ENCODE peak calls at places on chromosome X, in ten cellular contexts. One of them, this sample, is unnamed.

GRCh38 chrX:153934473-153935325 is at the start of gene NAA10:
- DNase-seq in NCI-H2029: peak; percentile 61
- DNase-seq in ELR: peak; percentile 79
- DNase-seq in CD8-positive, alpha-beta T cell: peak; percentile 23
- DNase-seq in CD8-positive, alpha-beta memory T cell: peak; percentile 53
- DNase-seq in skeletal muscle cell: no peak
- DNase-seq in neural crest cell: no peak
- DNase-seq in activated naive CD8-positive, alpha-beta T cell treated with anti-CD3 and anti-CD28 coated beads, Interleukin-2, amount 50 U/mL, for 24 hours: peak; percentile 65
- DNase-seq in renal cortical epithelial cell: peak; percentile 21
- DNase-seq in head of caudate nucleus: peak; percentile 76
- DNase-seq in this sample: no peak

GRCh38 chrX:24561121-24561520 is 86.0 kb downstream of the PCYT1B start:
- DNase-seq in NCI-H2029: no peak
- DNase-seq in ELR: peak; percentile 52
- DNase-seq in CD8-positive, alpha-beta T cell: no peak
- DNase-seq in CD8-positive, alpha-beta memory T cell: no peak
- DNase-seq in skeletal muscle cell: no peak
- DNase-seq in neural crest cell: no peak
- DNase-seq in activated naive CD8-positive, alpha-beta T cell treated with anti-CD3 and anti-CD28 coated beads, Interleukin-2, amount 50 U/mL, for 24 hours: no peak
- DNase-seq in renal cortical epithelial cell: peak; percentile 1
- DNase-seq in head of caudate nucleus: no peak
- DNase-seq in this sample: no peak

GRCh38 chrX:29143356-29143755 is 556.1 kb downstream of the IL1RAPL1 start:
- DNase-seq in NCI-H2029: no peak
- DNase-seq in ELR: peak; percentile 17
- DNase-seq in CD8-positive, alpha-beta T cell: no peak
- DNase-seq in CD8-positive, alpha-beta memory T cell: no peak
- DNase-seq in skeletal muscle cell: no peak
- DNase-seq in neural crest cell: no peak
- DNase-seq in activated naive CD8-positive, alpha-beta T cell treated with anti-CD3 and anti-CD28 coated beads, Interleukin-2, amount 50 U/mL, for 24 hours: no peak
- DNase-seq in renal cortical epithelial cell: no peak
- DNase-seq in head of caudate nucleus: no peak
- DNase-seq in this sample: no peak

GRCh38 chrX:65668362-65669310 is 1.2 kb downstream of the MSN start:
- DNase-seq in NCI-H2029: peak; percentile 22
- DNase-seq in ELR: peak; percentile 82
- DNase-seq in CD8-positive, alpha-beta T cell: peak; percentile 42
- DNase-seq in CD8-positive, alpha-beta memory T cell: peak; percentile 57
- DNase-seq in skeletal muscle cell: peak; percentile 48
- DNase-seq in neural crest cell: peak; percentile 2
- DNase-seq in activated naive CD8-positive, alpha-beta T cell treated with anti-CD3 and anti-CD28 coated beads, Interleukin-2, amount 50 U/mL, for 24 hours: peak; percentile 44
- DNase-seq in renal cortical epithelial cell: peak; percentile 63
- DNase-seq in head of caudate nucleus: peak; percentile 42
- DNase-seq in this sample: no peak

GRCh38 chrX:2710041-2710471 is 19.0 kb downstream of the CD99 start:
- DNase-seq in NCI-H2029: no peak
- DNase-seq in ELR: peak; percentile 89
- DNase-seq in CD8-positive, alpha-beta T cell: no peak
- DNase-seq in CD8-positive, alpha-beta memory T cell: peak; percentile 19
- DNase-seq in skeletal muscle cell: no peak
- DNase-seq in neural crest cell: no peak
- DNase-seq in activated naive CD8-positive, alpha-beta T cell treated with anti-CD3 and anti-CD28 coated beads, Interleukin-2, amount 50 U/mL, for 24 hours: peak; percentile 43
- DNase-seq in renal cortical epithelial cell: peak; percentile 81
- DNase-seq in head of caudate nucleus: no peak
- DNase-seq in this sample: no peak

GRCh38 chrX:134753185-134754008 is 95.1 kb upstream of the PLAC1 start:
- DNase-seq in NCI-H2029: no peak
- DNase-seq in ELR: peak; percentile 53
- DNase-seq in CD8-positive, alpha-beta T cell: no peak
- DNase-seq in CD8-positive, alpha-beta memory T cell: no peak
- DNase-seq in skeletal muscle cell: no peak
- DNase-seq in neural crest cell: no peak
- DNase-seq in activated naive CD8-positive, alpha-beta T cell treated with anti-CD3 and anti-CD28 coated beads, Interleukin-2, amount 50 U/mL, for 24 hours: no peak
- DNase-seq in renal cortical epithelial cell: peak; percentile 67
- DNase-seq in head of caudate nucleus: no peak
- DNase-seq in this sample: no peak

GRCh38 chrX:13432776-13433605 is 113.1 kb upstream of the ATXN3L start:
- DNase-seq in NCI-H2029: no peak
- DNase-seq in ELR: peak; percentile 41
- DNase-seq in CD8-positive, alpha-beta T cell: no peak
- DNase-seq in CD8-positive, alpha-beta memory T cell: no peak
- DNase-seq in skeletal muscle cell: peak; percentile 67
- DNase-seq in neural crest cell: no peak
- DNase-seq in activated naive CD8-positive, alpha-beta T cell treated with anti-CD3 and anti-CD28 coated beads, Interleukin-2, amount 50 U/mL, for 24 hours: no peak
- DNase-seq in renal cortical epithelial cell: no peak
- DNase-seq in head of caudate nucleus: no peak
- DNase-seq in this sample: no peak

GRCh38 chrX:69307736-69308135 is 142.5 kb upstream of the PJA1 start:
- DNase-seq in NCI-H2029: no peak
- DNase-seq in ELR: no peak
- DNase-seq in CD8-positive, alpha-beta T cell: no peak
- DNase-seq in CD8-positive, alpha-beta memory T cell: no peak
- DNase-seq in skeletal muscle cell: no peak
- DNase-seq in neural crest cell: no peak
- DNase-seq in activated naive CD8-positive, alpha-beta T cell treated with anti-CD3 and anti-CD28 coated beads, Interleukin-2, amount 50 U/mL, for 24 hours: no peak
- DNase-seq in renal cortical epithelial cell: no peak
- DNase-seq in head of caudate nucleus: no peak
- DNase-seq in this sample: no peak

GRCh38 chrX:152905081-152905420 is 7.2 kb downstream of the ZNF185 start:
- DNase-seq in NCI-H2029: no peak
- DNase-seq in ELR: no peak
- DNase-seq in CD8-positive, alpha-beta T cell: no peak
- DNase-seq in CD8-positive, alpha-beta memory T cell: no peak
- DNase-seq in skeletal muscle cell: no peak
- DNase-seq in neural crest cell: no peak
- DNase-seq in activated naive CD8-positive, alpha-beta T cell treated with anti-CD3 and anti-CD28 coated beads, Interleukin-2, amount 50 U/mL, for 24 hours: no peak
- DNase-seq in renal cortical epithelial cell: no peak
- DNase-seq in head of caudate nucleus: no peak
- DNase-seq in this sample: no peak

GRCh38 chrX:77693594-77693993 is 92.4 kb downstream of the ATRX start:
- DNase-seq in NCI-H2029: no peak
- DNase-seq in ELR: no peak
- DNase-seq in CD8-positive, alpha-beta T cell: no peak
- DNase-seq in CD8-positive, alpha-beta memory T cell: no peak
- DNase-seq in skeletal muscle cell: no peak
- DNase-seq in neural crest cell: no peak
- DNase-seq in activated naive CD8-positive, alpha-beta T cell treated with anti-CD3 and anti-CD28 coated beads, Interleukin-2, amount 50 U/mL, for 24 hours: no peak
- DNase-seq in renal cortical epithelial cell: no peak
- DNase-seq in head of caudate nucleus: no peak
- DNase-seq in this sample: no peak

GRCh38 chrX:153862369-153863250 is 23.4 kb downstream of the L1CAM start:
- DNase-seq in NCI-H2029: no peak
- DNase-seq in ELR: no peak
- DNase-seq in CD8-positive, alpha-beta T cell: no peak
- DNase-seq in CD8-positive, alpha-beta memory T cell: no peak
- DNase-seq in skeletal muscle cell: no peak
- DNase-seq in neural crest cell: no peak
- DNase-seq in activated naive CD8-positive, alpha-beta T cell treated with anti-CD3 and anti-CD28 coated beads, Interleukin-2, amount 50 U/mL, for 24 hours: no peak
- DNase-seq in renal cortical epithelial cell: no peak
- DNase-seq in head of caudate nucleus: no peak
- DNase-seq in this sample: no peak

GRCh38 chrX:38221391-38221929 is 789 bp upstream of the SRPX start:
- DNase-seq in NCI-H2029: no peak
- DNase-seq in ELR: no peak
- DNase-seq in CD8-positive, alpha-beta T cell: no peak
- DNase-seq in CD8-positive, alpha-beta memory T cell: no peak
- DNase-seq in skeletal muscle cell: no peak
- DNase-seq in neural crest cell: no peak
- DNase-seq in activated naive CD8-positive, alpha-beta T cell treated with anti-CD3 and anti-CD28 coated beads, Interleukin-2, amount 50 U/mL, for 24 hours: no peak
- DNase-seq in renal cortical epithelial cell: no peak
- DNase-seq in head of caudate nucleus: no peak
- DNase-seq in this sample: no peak

GRCh38 chrX:38886112-38886511 is 84.9 kb downstream of the MID1IP1 start:
- DNase-seq in NCI-H2029: no peak
- DNase-seq in ELR: no peak
- DNase-seq in CD8-positive, alpha-beta T cell: no peak
- DNase-seq in CD8-positive, alpha-beta memory T cell: no peak
- DNase-seq in skeletal muscle cell: no peak
- DNase-seq in neural crest cell: no peak
- DNase-seq in activated naive CD8-positive, alpha-beta T cell treated with anti-CD3 and anti-CD28 coated beads, Interleukin-2, amount 50 U/mL, for 24 hours: no peak
- DNase-seq in renal cortical epithelial cell: no peak
- DNase-seq in head of caudate nucleus: no peak
- DNase-seq in this sample: no peak

GRCh38 chrX:13488706-13489105 is 80.7 kb upstream of the EGFL6 start:
- DNase-seq in NCI-H2029: no peak
- DNase-seq in ELR: no peak
- DNase-seq in CD8-positive, alpha-beta T cell: no peak
- DNase-seq in CD8-positive, alpha-beta memory T cell: no peak
- DNase-seq in skeletal muscle cell: no peak
- DNase-seq in neural crest cell: no peak
- DNase-seq in activated naive CD8-positive, alpha-beta T cell treated with anti-CD3 and anti-CD28 coated beads, Interleukin-2, amount 50 U/mL, for 24 hours: no peak
- DNase-seq in renal cortical epithelial cell: no peak
- DNase-seq in head of caudate nucleus: no peak
- DNase-seq in this sample: no peak

GRCh38 chrX:6149231-6149870 is 79.3 kb downstream of the NLGN4X start:
- DNase-seq in NCI-H2029: no peak
- DNase-seq in ELR: no peak
- DNase-seq in CD8-positive, alpha-beta T cell: no peak
- DNase-seq in CD8-positive, alpha-beta memory T cell: no peak
- DNase-seq in skeletal muscle cell: no peak
- DNase-seq in neural crest cell: no peak
- DNase-seq in activated naive CD8-positive, alpha-beta T cell treated with anti-CD3 and anti-CD28 coated beads, Interleukin-2, amount 50 U/mL, for 24 hours: no peak
- DNase-seq in renal cortical epithelial cell: no peak
- DNase-seq in head of caudate nucleus: no peak
- DNase-seq in this sample: no peak

This sample was measured in iPS DF 6.9.